ENCODE peak calls at places on chromosomes 1 and 21, in five cellular contexts. M is stimulated activated naive B cell treated with anti-CD40 and anti-IgM and Interleukin-4, amounts not matched to agents 10 μg/mL and 1 μg/mL and 100 μg/mL, for 72 hours; B is natural killer cell; I is HepG2; Y is Right ventricle myocardium inferior. Q is an unnamed sample.

GRCh38 chr1:117821382-117821755 is 108.1 kb downstream of the GDAP2 start:
- ATAC-seq in I (no peak), B (no peak), M (no peak), Y (no peak), Q (no peak)

GRCh38 chr1:162587761-162588260 is 26.3 kb downstream of the UAP1 start:
- ATAC-seq in Y (no peak), M (no peak), I (no peak), B (no peak), Q (no peak)

GRCh38 chr1:26999440-26999987 is 6.0 kb downstream of the TRNP1 start:
- ATAC-seq in I (peak), B (no peak), M (no peak), Y (peak), Q (peak)

GRCh38 chr1:46708121-46708520 is 10.8 kb downstream of the EFCAB14 start:
- ATAC-seq in M (no peak), B (no peak), I (no peak), Y (no peak), Q (no peak)

GRCh38 chr1:248873409-248873992 is 14.6 kb upstream of the ZNF692 start:
- ATAC-seq in I (peak), B (peak), Y (peak), M (peak), Q (peak)

GRCh38 chr1:4691766-4692405 is 37.5 kb downstream of the AJAP1 start:
- ATAC-seq in Y (no peak), B (no peak), I (no peak), M (no peak), Q (no peak)

GRCh38 chr21:26457817-26458216 is 115.3 kb downstream of the CYYR1 start:
- ATAC-seq in B (no peak), I (no peak), M (no peak), Y (peak), Q (peak)

GRCh38 chr1:39238476-39238875 is 34.0 kb downstream of the MACF1 start:
- ATAC-seq in M (no peak), I (no peak), B (no peak), Y (peak), Q (peak)

GRCh38 chr1:198523183-198523942 is 17.1 kb downstream of the ATP6V1G3 start:
- ATAC-seq in M (peak), Y (no peak), B (peak), I (no peak), Q (no peak)

GRCh38 chr1:5751833-5752714 is 240.2 kb downstream of the NPHP4 start:
- ATAC-seq in B (no peak), M (no peak), Y (peak), I (no peak), Q (no peak)

GRCh38 chr1:80059940-80060339 is 1053.4 kb upstream of the ADGRL4 start:
- ATAC-seq in M (no peak), Y (no peak), B (no peak), I (no peak), Q (no peak)

GRCh38 chr1:36523850-36524249 is 41.1 kb upstream of the CSF3R start:
- ATAC-seq in I (no peak), Y (no peak), B (no peak), M (no peak), Q (no peak)

GRCh38 chr21:34958040-34958439 is 91.1 kb downstream of the RUNX1 start:
- ATAC-seq in M (no peak), Y (no peak), I (no peak), B (no peak), Q (no peak)

Q was measured in gastroesophageal sphincter.